ENCODE peak calls at places on chromosomes 5 and 9, in four cellular contexts. R, O, Z and U are unnamed samples.

GRCh38 chr5:140298183-140298601 is 4.7 kb downstream of the PFDN1 start:
- DNase-seq in R (no peak), O (no peak), Z (no peak), U (no peak)

GRCh38 chr9:5336683-5337082 is 3.0 kb downstream of the RLN1 start:
- DNase-seq in O (no peak), Z (no peak), R (no peak), U (no peak)

GRCh38 chr9:122124048-122124447 is 30.9 kb upstream of the TTLL11 start:
- DNase-seq in R (no peak), Z (no peak), O (no peak), U (no peak)

GRCh38 chr9:136665704-136666363 is 3.1 kb downstream of the EGFL7 start:
- DNase-seq in O (peak), R (no peak), Z (no peak), U (no peak)

GRCh38 chr5:84191296-84191695 is 193.4 kb downstream of the EDIL3 start:
- DNase-seq in Z (no peak), O (no peak), R (no peak), U (no peak)

GRCh38 chr5:32261198-32261597 is 51.5 kb downstream of the MTMR12 start:
- DNase-seq in Z (no peak), R (peak), O (no peak), U (no peak)

GRCh38 chr5:174935854-174936474 is 211.6 kb downstream of the MSX2 start:
- DNase-seq in R (peak), O (peak), Z (no peak), U (peak)

GRCh38 chr9:131804826-131805225 is 65.0 kb upstream of the RAPGEF1 start:
- DNase-seq in O (no peak), R (no peak), Z (no peak), U (no peak)

GRCh38 chr9:16031971-16032370 is 479.1 kb downstream of the CCDC171 start:
- DNase-seq in R (no peak), Z (no peak), O (no peak), U (no peak)

GRCh38 chr9:126312584-126313551 is 13.8 kb upstream of the MVB12B start:
- DNase-seq in Z (no peak), O (no peak), R (no peak), U (no peak)

GRCh38 chr9:19201899-19202891 is 28.3 kb upstream of the DENND4C start:
- DNase-seq in Z (no peak), R (no peak), O (no peak), U (peak)

GRCh38 chr9:75604661-75605060 is 285.8 kb upstream of the PCSK5 start:
- DNase-seq in Z (no peak), O (no peak), R (no peak), U (no peak)

GRCh38 chr9:99118782-99119466 is 14.0 kb downstream of the TGFBR1 start:
- DNase-seq in O (no peak), Z (no peak), R (peak), U (no peak)

GRCh38 chr5:148849461-148849860 is 23.1 kb downstream of the ADRB2 start:
- DNase-seq in R (no peak), Z (no peak), O (no peak), U (no peak)

GRCh38 chr5:58412932-58413331 is 47.0 kb downstream of the PLK2 start:
- DNase-seq in O (no peak), Z (no peak), R (no peak), U (no peak)

GRCh38 chr5:109855056-109855455 is 165.3 kb downstream of the MAN2A1 start:
- DNase-seq in O (no peak), Z (no peak), R (no peak), U (no peak)

GRCh38 chr9:93091453-93092081 is 4.5 kb upstream of the CARD19 start:
- DNase-seq in R (no peak), O (no peak), Z (peak), U (no peak)

GRCh38 chr5:89513299-89514044 is 630.5 kb upstream of the MEF2C start:
- DNase-seq in Z (no peak), O (no peak), R (no peak), U (no peak)

GRCh38 chr9:26813247-26813646 is 79.4 kb downstream of the CAAP1 start:
- DNase-seq in Z (no peak), R (no peak), O (no peak), U (no peak)

GRCh38 chr9:13513262-13513661 is 233.8 kb upstream of the MPDZ start:
- DNase-seq in Z (no peak), R (no peak), O (no peak), U (no peak)

GRCh38 chr9:69090140-69090750 is 54.7 kb downstream of the FXN start:
- DNase-seq in R (no peak), Z (no peak), O (no peak), U (no peak)

GRCh38 chr9:4555251-4555650 is 65.0 kb downstream of the SLC1A1 start:
- DNase-seq in O (no peak), R (no peak), Z (no peak), U (no peak)

GRCh38 chr5:9864791-9865190 is 234.6 kb upstream of the TAS2R1 start:
- DNase-seq in O (no peak), R (no peak), Z (no peak), U (no peak)

GRCh38 chr5:103262422-103262871 is 3.9 kb downstream of the MACIR start:
- DNase-seq in R (no peak), Z (no peak), O (no peak), U (no peak)

GRCh38 chr5:1897386-1897785 is 14.7 kb upstream of the IRX4 start:
- DNase-seq in O (no peak), Z (no peak), R (no peak), U (no peak)

GRCh38 chr5:73447234-73448071 is 1.1 kb downstream of the FOXD1 start:
- DNase-seq in Z (no peak), O (peak), R (no peak), U (peak)
- TF ChIP-seq CTCF in Z (no peak), O (no peak), R (no peak), U (no peak)

GRCh38 chr5:120082316-120083068 is 381.6 kb upstream of the PRR16 start:
- DNase-seq in R (no peak), O (no peak), Z (no peak), U (no peak)
- TF ChIP-seq CTCF in R (no peak), O (no peak), Z (no peak), U (no peak)

GRCh38 chr5:78615697-78616096 is 32.9 kb downstream of the LHFPL2 start:
- DNase-seq in R (no peak), O (no peak), Z (no peak), U (no peak)
- TF ChIP-seq CTCF in R (no peak), O (no peak), Z (no peak), U (no peak)

DNA sequence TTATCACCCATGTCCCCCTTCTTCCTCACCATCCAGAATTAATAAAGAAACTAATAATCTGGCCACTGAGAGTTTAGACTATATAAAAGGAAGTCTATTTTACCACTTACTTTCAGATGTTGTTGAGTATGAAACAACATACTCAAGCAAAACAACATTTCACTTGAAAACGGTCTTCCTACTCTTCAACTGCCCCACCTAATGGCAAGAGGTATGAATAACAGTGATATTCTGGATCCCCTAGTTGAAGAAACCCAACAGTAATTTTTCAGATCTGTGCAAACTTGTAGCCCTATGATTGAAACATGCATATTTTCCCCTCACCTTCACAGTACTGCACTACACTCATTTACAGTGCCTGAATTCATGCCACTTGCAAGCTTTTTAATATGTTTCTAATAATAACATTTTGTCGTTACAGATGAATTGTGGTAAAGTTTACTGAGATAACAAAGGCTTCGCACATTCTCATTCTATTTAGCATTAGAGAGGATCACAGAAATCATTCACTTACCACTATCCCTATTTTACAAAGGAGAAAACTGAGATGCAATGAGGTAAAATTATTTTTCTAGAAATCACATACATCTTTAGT is 267.9 kb upstream of the PDE4D start:
- DNase-seq in Z (no peak), O (no peak), R (peak), U (no peak)
- TF ChIP-seq CTCF in Z (peak), O (peak), R (peak), U (peak)